ENCODE peak calls at places on chromosomes 13 and 19, in four cellular contexts. J is left lung, Q is hepatocyte, H is H9. W is an unnamed sample.

GRCh38 chr19:47113446-47114348 is at the start of gene ZC3H4:
- DNase-seq in J (peak; percentile 94), Q (peak; percentile 97), H (peak; percentile 94), W (peak; percentile 97)

GRCh38 chr13:23817833-23818232 is 71.4 kb downstream of the MIPEP start:
- DNase-seq in J (no peak), Q (no peak), H (no peak), W (no peak)

GRCh38 chr19:44615529-44616247 is 2.3 kb downstream of the IGSF23 start:
- DNase-seq in J (no peak), Q (peak; percentile 66), H (no peak), W (no peak)

GRCh38 chr13:24161980-24162517 is 1.5 kb downstream of the SPATA13 start:
- DNase-seq in J (no peak), Q (no peak), H (no peak), W (no peak)

GRCh38 chr19:39951686-39952085 is 17.3 kb upstream of the FCGBP start:
- DNase-seq in J (no peak), Q (no peak), H (no peak), W (no peak)

GRCh38 chr13:27960362-27961226 is 8.5 kb downstream of the CDX2 start:
- DNase-seq in J (no peak), Q (peak; percentile 88), H (peak; percentile 85), W (no peak)

GRCh38 chr13:91347996-91348905 is 764 bp downstream of the MIR17HG start:
- DNase-seq in J (peak; percentile 61), Q (peak; percentile 78), H (no peak), W (no peak)

GRCh38 chr13:86080340-86080995 is 281.2 kb upstream of the SLITRK6 start:
- DNase-seq in J (no peak), Q (no peak), H (no peak), W (no peak)

GRCh38 chr13:73220966-73221720 is 162.3 kb downstream of the KLF5 start:
- DNase-seq in J (no peak), Q (peak; percentile 73), H (no peak), W (no peak)

GRCh38 chr13:73222627-73223026 is 163.8 kb downstream of the KLF5 start:
- DNase-seq in J (no peak), Q (no peak), H (no peak), W (no peak)

GRCh38 chr13:73223372-73223781 is 164.6 kb downstream of the KLF5 start:
- DNase-seq in J (no peak), Q (no peak), H (no peak), W (peak; percentile 5)

GRCh38 chr13:73225983-73226382 is 167.2 kb downstream of the KLF5 start:
- DNase-seq in J (no peak), Q (no peak), H (no peak), W (no peak)

GRCh38 chr13:73224708-73225107 is 165.9 kb downstream of the KLF5 start:
- DNase-seq in J (no peak), Q (no peak), H (no peak), W (no peak)
- H3K27ac ChIP-seq in J (no peak overlapping the region), Q (no peak overlapping the region), H (no peak overlapping the region), W (no peak overlapping the region)

GRCh38 chr13:111965466-111966214 is 101.3 kb upstream of the SOX1 start:
- DNase-seq in J (no peak), Q (no peak), H (no peak), W (no peak)

GRCh38 chr13:111968611-111969010 is 98.3 kb upstream of the SOX1 start:
- DNase-seq in J (no peak), Q (no peak), H (no peak), W (no peak)

GRCh38 chr13:111966969-111967368 is 100.0 kb upstream of the SOX1 start:
- DNase-seq in J (no peak), Q (no peak), H (no peak), W (no peak)

GRCh38 chr13:111969551-111970135 is 97.3 kb upstream of the SOX1 start:
- DNase-seq in J (no peak), Q (no peak), H (no peak), W (no peak)

GRCh38 chr13:111967572-111968201 is 99.3 kb upstream of the SOX1 start:
- DNase-seq in J (no peak), Q (no peak), H (no peak), W (no peak)
- H3K27ac ChIP-seq in J (no peak overlapping the region), Q (no peak overlapping the region), H (no peak overlapping the region), W (no peak overlapping the region)

DNA sequence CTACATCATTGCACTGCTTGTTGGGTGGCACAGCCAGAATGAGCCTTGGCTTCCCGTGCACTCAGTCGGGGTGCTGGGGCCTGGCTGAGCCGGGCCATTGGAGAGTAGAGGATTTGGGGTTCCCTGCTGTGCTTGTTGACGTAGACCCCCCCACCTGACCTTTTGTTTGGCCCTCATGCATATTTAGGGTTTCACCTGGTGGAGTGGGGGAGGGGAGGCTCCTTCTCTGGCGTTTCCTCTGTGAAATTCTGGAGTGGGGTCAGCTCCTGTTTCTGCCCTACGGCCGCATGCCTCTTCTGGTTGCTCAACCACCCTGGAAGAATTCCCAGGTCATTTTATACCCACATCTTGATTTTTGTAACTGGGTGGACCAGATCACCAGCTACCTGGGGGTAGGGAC is 82.8 kb downstream of the SIPA1L3 start:
- DNase-seq in J (no peak), Q (no peak), H (peak; percentile 71), W (no peak)
- H3K27ac ChIP-seq in J (no peak overlapping the region), Q (no peak overlapping the region), H (peak overlapping the region; percentile 26), W (no peak overlapping the region)

DNA sequence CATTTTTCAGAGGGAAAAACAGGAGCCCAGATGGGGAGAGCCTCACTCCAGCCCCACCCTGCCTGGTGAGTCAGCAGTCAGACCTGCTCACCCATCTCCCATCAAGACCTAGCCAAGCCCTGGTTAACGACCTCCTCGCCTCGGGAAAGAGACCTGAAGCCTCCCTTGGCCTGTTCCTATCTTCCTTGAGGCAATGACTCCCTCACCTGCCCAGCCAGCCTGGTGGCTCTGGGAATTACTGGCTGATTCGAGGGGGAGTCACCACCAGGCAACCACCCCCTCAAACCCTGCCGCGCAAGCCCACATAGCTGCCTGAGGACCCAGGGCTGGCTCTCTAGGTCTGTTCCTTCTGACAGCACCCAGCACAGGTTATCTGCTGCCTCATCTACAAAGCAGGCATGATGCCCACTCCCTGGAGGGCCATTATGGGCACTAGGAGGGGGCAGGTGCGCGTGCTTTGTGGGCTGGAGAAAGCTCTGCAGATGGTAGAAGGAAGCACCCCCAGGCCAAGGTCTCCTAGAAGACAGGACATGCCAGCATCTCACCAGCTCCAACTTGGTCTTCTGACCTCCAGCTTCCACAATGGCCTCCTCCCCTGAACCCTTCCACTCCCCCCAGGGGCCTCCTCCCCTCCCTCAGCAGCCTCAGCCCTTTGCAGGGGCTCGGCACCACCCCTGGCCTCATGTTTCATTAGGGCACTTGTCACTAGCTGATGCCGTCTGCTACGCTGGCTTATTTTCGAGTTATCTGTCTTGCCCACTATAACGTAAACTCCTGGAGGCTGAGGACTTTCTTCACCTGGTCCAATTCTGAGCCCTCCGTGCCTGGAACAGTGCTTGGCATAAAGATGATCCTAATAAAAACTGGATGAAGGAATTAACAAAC is 10.4 kb downstream of the DEDD2 start:
- DNase-seq in J (no peak), Q (no peak), H (no peak), W (no peak)
- H3K27ac ChIP-seq in J (peak overlapping the region; percentile 73), Q (no peak overlapping the region), H (no peak overlapping the region), W (no peak overlapping the region)

DNA sequence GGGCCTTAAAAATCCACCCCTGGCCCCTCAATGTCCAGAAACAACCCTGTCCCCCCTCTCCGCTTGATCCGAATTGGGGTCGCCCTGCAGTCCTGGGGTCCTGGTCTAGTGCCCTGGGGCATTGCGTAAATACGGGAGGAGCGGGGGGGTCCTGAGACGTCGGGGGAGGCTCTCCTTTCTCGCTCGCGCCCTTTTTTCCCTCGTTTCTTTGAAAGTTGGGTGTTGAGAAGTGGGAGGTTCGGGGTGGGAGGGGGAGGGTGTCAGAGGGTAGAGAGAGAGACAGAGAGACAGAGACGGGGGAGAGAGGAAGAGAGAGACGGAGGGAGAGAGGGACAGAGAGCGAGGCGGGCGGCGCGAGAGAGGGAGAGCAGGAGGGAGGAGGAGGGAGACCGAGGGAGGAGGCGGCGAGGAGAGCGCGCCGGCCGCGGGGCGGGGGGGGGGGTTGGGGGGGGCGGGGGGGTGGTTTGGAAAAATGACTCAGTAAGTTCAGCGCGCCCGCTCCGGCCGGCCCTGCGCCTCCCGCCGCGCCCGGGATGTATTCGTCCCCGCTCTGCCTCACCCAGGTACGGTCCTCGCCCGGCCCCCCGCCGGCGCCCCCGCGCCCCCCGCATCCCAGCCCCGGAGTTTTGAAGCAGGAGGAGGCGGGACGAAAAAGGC is at the start of gene NFIC:
- DNase-seq in J (peak; percentile 85), Q (peak; percentile 75), H (peak; percentile 62), W (peak; percentile 77)
- H3K27ac ChIP-seq in J (peak within 1 kb of the TSS; percentile 90), Q (peak within 1 kb of the TSS; percentile 92), H (no peak within 1 kb of the TSS), W (peak within 1 kb of the TSS; percentile 95)